ENCODE peak calls at places on chromosomes 6 and 20, in five cellular contexts. E, Q, B, T and D are unnamed samples.

GRCh38 chr20:51534764-51535386 is 7.6 kb downstream of the NFATC2 start:
- DNase-seq in E (no peak), Q (no peak), B (no peak), T (no peak), D (no peak)

GRCh38 chr6:113068569-113068968 is 721.4 kb downstream of the RFPL4B start:
- DNase-seq in E (no peak), Q (no peak), B (no peak), T (no peak), D (no peak)

GRCh38 chr6:19297880-19298279 is 539.3 kb upstream of the ID4 start:
- DNase-seq in E (no peak), Q (peak; percentile 93), B (no peak), T (peak; percentile 33), D (no peak)

GRCh38 chr6:68108243-68108835 is 526.7 kb upstream of the ADGRB3 start:
- DNase-seq in E (no peak), Q (no peak), B (no peak), T (no peak), D (peak; percentile 46)

GRCh38 chr20:36031806-36032205 is 63.4 kb downstream of the CNBD2 start:
- DNase-seq in E (no peak), Q (no peak), B (no peak), T (no peak), D (no peak)

GRCh38 chr6:62150048-62150663 is 135.9 kb downstream of the KHDRBS2 start:
- DNase-seq in E (no peak), Q (peak; percentile 5), B (peak; percentile 25), T (peak; percentile 57), D (peak; percentile 8)

GRCh38 chr6:11584264-11584663 is 46.7 kb downstream of the TMEM170B start:
- DNase-seq in E (no peak), Q (no peak), B (no peak), T (no peak), D (peak; percentile 26)

GRCh38 chr6:80637312-80637711 is 530.8 kb downstream of the BCKDHB start:
- DNase-seq in E (no peak), Q (no peak), B (peak; percentile 36), T (no peak), D (no peak)

GRCh38 chr20:24134284-24134683 is 145.7 kb upstream of the GGTLC1 start:
- DNase-seq in E (no peak), Q (no peak), B (no peak), T (no peak), D (no peak)

GRCh38 chr6:109009761-109010612 is 84.7 kb downstream of the SESN1 start:
- DNase-seq in E (no peak), Q (no peak), B (no peak), T (no peak), D (no peak)

GRCh38 chr6:104527761-104528415 is 331.8 kb downstream of the HACE1 start:
- DNase-seq in E (peak; percentile 45), Q (no peak), B (no peak), T (no peak), D (peak; percentile 38)

GRCh38 chr6:135506270-135506997 is 8.9 kb upstream of the AHI1 start:
- DNase-seq in E (no peak), Q (peak; percentile 38), B (peak; percentile 53), T (peak; percentile 17), D (peak; percentile 25)

GRCh38 chr6:164069352-164070022 is 655.0 kb downstream of the QKI start:
- DNase-seq in E (no peak), Q (no peak), B (no peak), T (no peak), D (no peak)

GRCh38 chr6:54810182-54810581 is 36.4 kb upstream of the FAM83B start:
- DNase-seq in E (no peak), Q (no peak), B (no peak), T (no peak), D (no peak)

GRCh38 chr6:33344771-33345697 is 27.5 kb upstream of the ZBTB22 start:
- DNase-seq in E (peak; percentile 71), Q (peak; percentile 72), B (peak; percentile 73), T (peak; percentile 73), D (peak; percentile 87)

GRCh38 chr6:46255528-46255927 is 84.7 kb upstream of the ENPP5 start:
- DNase-seq in E (no peak), Q (no peak), B (no peak), T (no peak), D (no peak)

GRCh38 chr6:112882381-112882780 is 535.3 kb downstream of the RFPL4B start:
- DNase-seq in E (no peak), Q (no peak), B (peak; percentile 9), T (no peak), D (no peak)